ENCODE peak calls at places on chromosomes 3 and 15, in eight cellular contexts. W is sigmoid colon, B is ascending aorta, G is hepatocyte, T is tibial nerve, L is tibial artery, C is A549, Z is mucosa of descending colon. U is an unnamed sample. For H3K4me1, the result is how much of the 10 kb centered on the place peaks cover.

GRCh38 chr3:9686703-9687102 is 16.9 kb upstream of the CPNE9 start:
- DNase-seq in W (no peak), B (no peak), G (no peak), T (no peak), L (no peak), C (no peak), Z (no peak), U (no peak)

GRCh38 chr3:49005298-49005680 is 1.9 kb upstream of the WDR6 start:
- DNase-seq in W (no peak), B (no peak), G (no peak), T (no peak), L (no peak), C (no peak), Z (no peak), U (no peak)

GRCh38 chr3:127036209-127037020 is 53.5 kb downstream of the PLXNA1 start:
- DNase-seq in W (peak), B (no peak), G (no peak), T (no peak), L (no peak), C (no peak), Z (peak), U (no peak)

GRCh38 chr3:151564261-151564660 is 103.4 kb upstream of the IGSF10 start:
- DNase-seq in W (no peak), B (no peak), G (no peak), T (no peak), L (no peak), C (no peak), Z (no peak), U (no peak)

GRCh38 chr3:181851063-181851462 is 139.3 kb downstream of the SOX2 start:
- DNase-seq in W (no peak), B (no peak), G (peak), T (no peak), L (no peak), C (peak), Z (no peak), U (no peak)

GRCh38 chr15:81029416-81030367 is 29.0 kb downstream of the TLNRD1 start:
- DNase-seq in W (no peak), B (no peak), G (no peak), T (no peak), L (no peak), C (peak), Z (no peak), U (peak)

GRCh38 chr3:197458179-197458707 is 97.5 kb downstream of the BDH1 start:
- DNase-seq in W (no peak), B (no peak), G (peak), T (no peak), L (no peak), C (peak), Z (no peak), U (peak)

GRCh38 chr3:129020691-129021090 is 19.6 kb downstream of the EFCC1 start:
- DNase-seq in W (no peak), B (no peak), G (no peak), T (no peak), L (no peak), C (no peak), Z (peak), U (no peak)

GRCh38 chr3:23519548-23520208 is 286.1 kb upstream of the UBE2E1 start:
- DNase-seq in W (no peak), B (no peak), G (no peak), T (no peak), L (no peak), C (no peak), Z (no peak), U (no peak)

GRCh38 chr15:48800245-48800644 is 10.6 kb downstream of the CEP152 start:
- DNase-seq in W (no peak), B (no peak), G (no peak), T (no peak), L (no peak), C (no peak), Z (no peak), U (no peak)

GRCh38 chr3:46934508-46935167 is 41.9 kb downstream of the CCDC12 start:
- DNase-seq in W (peak), B (no peak), G (peak), T (no peak), L (no peak), C (peak), Z (no peak), U (peak)

GRCh38 chr3:66490214-66490613 is 10.6 kb downstream of the LRIG1 start:
- DNase-seq in W (no peak), B (no peak), G (no peak), T (peak), L (no peak), C (no peak), Z (no peak), U (no peak)
- H3K4me1 ChIP-seq in W (half or more), B (half or more), G (under half), T (half or more), L (half or more), C (under half), Z (half or more), U (under half)

DNA sequence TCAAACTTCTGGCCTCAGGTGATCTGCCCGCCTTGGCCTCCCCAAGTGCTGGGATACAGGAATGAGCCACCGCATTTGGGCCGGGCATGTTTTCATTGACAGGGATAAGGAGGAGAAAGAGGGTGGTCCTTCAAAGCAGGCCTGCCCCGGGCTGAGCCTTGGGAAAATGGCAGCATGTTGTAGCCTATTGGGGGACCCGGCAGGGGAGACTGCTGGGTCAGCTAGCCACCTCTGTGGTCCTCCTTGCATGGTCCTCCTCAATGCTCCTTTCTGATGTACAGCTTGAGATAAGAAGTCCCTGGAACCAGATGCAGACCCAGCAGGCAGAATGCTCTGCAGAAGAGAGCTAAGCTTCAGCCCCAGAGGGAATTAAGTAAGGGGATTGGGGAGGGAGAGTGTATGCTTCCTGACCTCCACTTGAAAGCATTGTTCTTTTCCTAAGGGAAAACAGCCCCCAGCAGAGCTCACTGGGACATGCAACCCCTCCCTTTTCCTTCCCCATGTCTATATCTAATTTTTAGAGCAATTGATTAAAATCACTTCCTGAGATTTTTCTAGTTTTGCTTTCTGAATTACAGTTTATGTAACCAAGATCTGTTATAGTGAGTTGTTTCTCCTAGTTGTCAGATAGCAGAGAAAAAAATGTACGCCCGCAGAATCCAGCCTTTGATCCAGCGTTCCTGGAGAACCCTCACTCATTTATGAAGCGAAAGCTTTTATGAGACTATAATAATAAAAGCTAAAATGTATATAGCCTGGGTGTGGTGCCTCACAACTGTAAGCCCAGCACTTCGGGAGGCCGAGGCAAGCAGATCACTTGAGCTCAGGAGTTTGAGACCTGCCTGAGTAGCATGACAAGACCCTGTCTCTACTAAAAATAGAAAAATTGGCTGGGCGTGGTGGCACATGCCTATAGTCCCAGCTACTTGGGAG is 48.7 kb upstream of the VILL start:
- DNase-seq in W (no peak), B (no peak), G (no peak), T (no peak), L (no peak), C (no peak), Z (peak), U (no peak)
- H3K4me1 ChIP-seq in W (half or more), B (under half), G (half or more), T (half or more), L (half or more), C (under half), Z (half or more), U (under half)

GRCh38 chr15:90043611-90044010 is 42.5 kb downstream of the ZNF710 start:
- DNase-seq in W (no peak), B (no peak), G (no peak), T (no peak), L (no peak), C (no peak), Z (no peak), U (no peak)
- H3K4me1 ChIP-seq in W (under half), B (under half), G (under half), T (under half), L (under half), C (under half), Z (under half), U (under half)

GRCh38 chr3:73041537-73041936 is 19.9 kb upstream of the EBLN2 start:
- DNase-seq in W (no peak), B (no peak), G (no peak), T (no peak), L (no peak), C (no peak), Z (no peak), U (no peak)
- H3K4me1 ChIP-seq in W (under half), B (under half), G (under half), T (half or more), L (half or more), C (under half), Z (under half), U (under half)

DNA sequence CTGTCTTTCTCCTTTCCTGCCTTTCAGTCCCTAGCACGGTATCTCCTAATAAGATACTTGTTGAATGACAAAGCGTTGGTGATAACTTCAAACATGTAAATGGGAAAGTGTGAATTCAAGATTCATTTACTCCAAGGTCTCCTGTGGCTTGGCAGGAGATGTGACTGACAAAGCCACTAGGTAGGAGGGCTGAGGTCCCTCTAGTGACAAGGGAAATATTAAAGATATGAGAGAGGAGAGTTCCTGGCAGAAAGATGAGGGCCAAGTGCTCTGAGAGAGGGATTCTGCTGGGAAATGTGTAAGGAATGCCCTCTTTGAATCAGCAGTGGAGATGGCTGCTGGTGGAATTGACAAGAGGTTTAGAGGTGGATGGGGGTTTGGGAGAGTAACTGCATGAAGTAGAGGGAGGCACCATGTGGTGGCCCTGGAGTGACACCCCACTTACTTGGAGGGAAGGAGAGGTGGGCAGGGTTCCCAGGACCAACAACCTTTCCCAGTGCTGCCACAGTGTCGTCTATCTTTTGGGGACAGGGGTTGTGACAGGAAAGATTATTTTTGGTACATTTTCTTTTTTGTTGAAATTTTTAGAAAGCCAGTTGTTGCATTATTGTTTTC is 43.0 kb upstream of the SCAANT1 start:
- DNase-seq in W (no peak), B (no peak), G (no peak), T (no peak), L (no peak), C (no peak), Z (no peak), U (no peak)
- H3K4me1 ChIP-seq in W (under half), B (under half), G (under half), T (under half), L (under half), C (under half), Z (under half), U (under half)

GRCh38 chr15:99128411-99128810 is 23.5 kb downstream of the SYNM start:
- DNase-seq in W (peak), B (no peak), G (no peak), T (no peak), L (no peak), C (no peak), Z (no peak), U (no peak)

GRCh38 chr15:99126195-99126594 is 21.3 kb downstream of the SYNM start:
- DNase-seq in W (peak), B (peak), G (no peak), T (no peak), L (no peak), C (no peak), Z (no peak), U (no peak)

GRCh38 chr15:99125061-99125990 is 20.4 kb downstream of the SYNM start:
- DNase-seq in W (peak), B (peak), G (no peak), T (no peak), L (peak), C (no peak), Z (no peak), U (no peak)

GRCh38 chr15:99127773-99128172 is 22.9 kb downstream of the SYNM start:
- DNase-seq in W (no peak), B (no peak), G (no peak), T (no peak), L (no peak), C (no peak), Z (no peak), U (no peak)

DNA sequence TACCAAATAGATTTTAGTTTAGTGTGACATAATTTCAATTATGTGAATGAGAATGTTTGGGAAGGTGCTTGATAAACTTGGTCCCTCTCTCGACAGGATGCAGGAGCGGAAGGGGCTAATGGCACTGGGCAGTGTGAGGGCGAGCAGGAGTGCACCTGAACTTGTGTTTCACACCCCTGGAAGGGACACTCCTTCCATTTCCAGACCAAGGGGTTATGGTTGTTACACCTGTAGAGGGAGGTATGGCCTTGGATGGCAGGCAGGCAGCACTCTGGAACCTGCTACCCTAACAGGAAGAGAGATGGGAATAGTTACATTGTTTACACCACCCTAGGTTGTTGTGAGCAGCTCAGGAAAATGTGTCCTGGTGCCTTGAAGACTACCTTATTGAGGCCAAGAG is 22.1 kb downstream of the SYNM start:
- DNase-seq in W (peak), B (peak), G (no peak), T (no peak), L (no peak), C (no peak), Z (no peak), U (no peak)
- H3K4me1 ChIP-seq in W (half or more), B (under half), G (under half), T (under half), L (under half), C (under half), Z (under half), U (under half)

GRCh38 chr15:57922780-57923179 is 142.7 kb downstream of the ALDH1A2 start:
- DNase-seq in W (no peak), B (no peak), G (no peak), T (no peak), L (no peak), C (peak), Z (peak), U (peak)
- H3K4me1 ChIP-seq in W (under half), B (under half), G (under half), T (under half), L (under half), C (under half), Z (under half), U (under half)

GRCh38 chr3:188218571-188218970 is 64.6 kb downstream of the LPP start:
- DNase-seq in W (no peak), B (no peak), G (no peak), T (no peak), L (no peak), C (no peak), Z (no peak), U (no peak)

GRCh38 chr3:188217011-188217463 is 63.1 kb downstream of the LPP start:
- DNase-seq in W (no peak), B (no peak), G (peak), T (no peak), L (no peak), C (no peak), Z (no peak), U (no peak)

GRCh38 chr3:188220097-188220788 is 66.3 kb downstream of the LPP start:
- DNase-seq in W (peak), B (peak), G (no peak), T (no peak), L (peak), C (no peak), Z (no peak), U (no peak)

GRCh38 chr3:188219147-188219546 is 65.2 kb downstream of the LPP start:
- DNase-seq in W (no peak), B (no peak), G (no peak), T (no peak), L (no peak), C (peak), Z (no peak), U (no peak)

DNA sequence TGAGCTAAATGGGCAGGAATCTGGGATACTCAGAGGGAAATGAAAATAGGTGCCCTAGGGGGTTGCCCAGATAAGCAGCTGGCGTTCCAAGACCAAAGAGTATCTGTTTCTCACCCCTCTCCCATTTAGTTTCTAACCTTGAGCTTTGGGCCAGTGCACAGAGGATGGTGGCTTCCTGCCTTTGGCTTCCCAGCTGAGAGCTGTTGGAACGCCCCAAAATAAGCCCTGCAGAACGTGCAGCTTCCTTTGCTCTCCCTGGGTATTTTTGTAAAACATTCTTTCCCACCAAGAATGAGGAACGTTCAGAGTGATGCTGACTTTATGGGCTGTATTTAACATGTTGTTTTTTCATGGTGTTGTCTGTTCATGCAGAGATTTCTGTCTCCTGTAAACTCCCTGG is 63.7 kb downstream of the LPP start:
- DNase-seq in W (no peak), B (no peak), G (no peak), T (no peak), L (no peak), C (no peak), Z (no peak), U (no peak)
- H3K4me1 ChIP-seq in W (half or more), B (under half), G (half or more), T (half or more), L (half or more), C (half or more), Z (under half), U (under half)

DNA sequence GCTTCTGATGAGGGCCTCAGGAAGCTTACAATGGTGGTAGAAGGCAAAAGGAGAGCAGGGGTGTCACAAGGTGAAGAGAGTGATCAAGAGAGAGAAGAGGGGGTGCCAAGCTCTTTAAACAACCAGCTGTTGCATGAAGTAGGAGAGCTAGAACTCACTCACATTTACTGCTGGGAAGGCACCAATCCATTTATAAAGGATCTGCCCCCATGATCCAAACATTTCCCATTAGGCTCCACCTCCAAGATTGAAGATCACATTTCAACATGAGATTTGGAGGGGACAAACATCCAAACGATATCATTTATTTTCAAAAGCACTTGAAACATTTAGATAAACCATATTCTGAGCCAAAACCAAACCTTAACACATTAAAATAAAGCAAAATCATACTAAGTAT is 26.3 kb downstream of the ANKRD28 start:
- DNase-seq in W (no peak), B (no peak), G (no peak), T (no peak), L (no peak), C (no peak), Z (no peak), U (no peak)
- H3K4me1 ChIP-seq in W (under half), B (under half), G (under half), T (under half), L (under half), C (half or more), Z (under half), U (under half)

U was measured in foreskin keratinocyte.